ENCODE peak calls at places on chromosomes 7 and 10, in four cellular contexts. Y is stimulated activated CD8-positive, alpha-beta memory T cell treated with anti-CD3 and anti-CD28 coated beads, Interleukin-4, amount 100 ng/mL, for 4 hours; S is hypothalamus; U is hepatic stellate cell. E is an unnamed sample.

GRCh38 chr10:6337382-6337781 is 134.7 kb downstream of the PFKFB3 start:
- DNase-seq in Y (no peak), U (no peak), S (no peak), E (no peak)

GRCh38 chr10:90302758-90303443 is 554.9 kb downstream of the HTR7 start:
- DNase-seq in S (no peak), Y (no peak), U (no peak), E (no peak)

GRCh38 chr7:92809397-92810241 is 26.8 kb downstream of the CDK6 start:
- DNase-seq in U (peak; percentile 32), S (no peak), Y (no peak), E (peak; percentile 82)

GRCh38 chr10:69567920-69568319 is 5.3 kb downstream of the NEUROG3 start:
- DNase-seq in S (no peak), Y (no peak), U (peak; percentile 68), E (no peak)

GRCh38 chr10:31152421-31153133 is 120.9 kb upstream of the ZNF438 start:
- DNase-seq in Y (no peak), S (no peak), U (no peak), E (no peak)

GRCh38 chr10:104038537-104038936 is 47.1 kb downstream of the COL17A1 start:
- DNase-seq in U (no peak), S (no peak), Y (no peak), E (no peak)

GRCh38 chr7:139562491-139562890 is 39.0 kb downstream of the CLEC2L start:
- DNase-seq in S (no peak), U (no peak), Y (no peak), E (no peak)

GRCh38 chr7:106048621-106049020 is 63.5 kb downstream of the SYPL1 start:
- DNase-seq in S (no peak), Y (no peak), U (no peak), E (no peak)

GRCh38 chr10:52653221-52653501 is 119.4 kb downstream of the MBL2 start:
- DNase-seq in U (no peak), S (no peak), Y (no peak), E (no peak)

GRCh38 chr7:2537981-2538851 is 17.1 kb downstream of the BRAT1 start:
- DNase-seq in U (no peak), Y (no peak), S (no peak), E (no peak)